ENCODE peak calls at places on chromosome 7, in ten cellular contexts. E is Peyer's patch, L is foreskin keratinocyte, K is GM23338, F is epithelial cell of esophagus, V is cardiac fibroblast, Q is activated B cell treated with CpG ODN at 0.5 μM for 24 hours, R is right lobe of liver, J is cardiac muscle cell, O is lower lobe of right lung. X is an unnamed sample.
A peak's percentile ranks its signal among the peaks of the same experiment; 100 is the strongest.

GRCh38 chr7:122306320-122307227 is 2.0 kb upstream of the FEZF1 start:
- DNase-seq in E (no peak), L (no peak), K (peak; percentile 94), F (no peak), V (no peak), Q (no peak), R (no peak), J (no peak), O (no peak), X (no peak)

GRCh38 chr7:18593602-18594279 is 98.2 kb downstream of the HDAC9 start:
- DNase-seq in E (no peak), L (no peak), K (no peak), F (no peak), V (no peak), Q (no peak), R (no peak), J (no peak), O (no peak), X (no peak)

GRCh38 chr7:134599371-134599770 is 47.3 kb upstream of the BPGM start:
- DNase-seq in E (no peak), L (no peak), K (peak; percentile 40), F (no peak), V (no peak), Q (no peak), R (no peak), J (peak; percentile 28), O (no peak), X (no peak)

GRCh38 chr7:30941582-30942310 is 22.0 kb upstream of the GHRHR start:
- DNase-seq in E (no peak), L (no peak), K (no peak), F (no peak), V (no peak), Q (no peak), R (no peak), J (no peak), O (no peak), X (no peak)

GRCh38 chr7:28272461-28272877 is 91.9 kb upstream of the JAZF1 start:
- DNase-seq in E (peak; percentile 46), L (no peak), K (peak; percentile 87), F (peak; percentile 24), V (peak; percentile 62), Q (peak; percentile 30), R (peak; percentile 55), J (peak; percentile 71), O (peak; percentile 46), X (no peak)

GRCh38 chr7:102425639-102426267 is 7.6 kb upstream of the ORAI2 start:
- DNase-seq in E (peak; percentile 57), L (no peak), K (no peak), F (no peak), V (no peak), Q (peak; percentile 81), R (peak; percentile 84), J (no peak), O (peak; percentile 84), X (no peak)

GRCh38 chr7:51078653-51079052 is 238.0 kb downstream of the COBL start:
- DNase-seq in E (no peak), L (no peak), K (no peak), F (no peak), V (no peak), Q (no peak), R (no peak), J (no peak), O (no peak), X (no peak)

GRCh38 chr7:6271091-6271658 is 1.2 kb downstream of the CYTH3 start:
- DNase-seq in E (peak; percentile 63), L (peak; percentile 49), K (peak; percentile 35), F (peak; percentile 70), V (peak; percentile 69), Q (peak; percentile 21), R (no peak), J (peak; percentile 45), O (peak; percentile 68), X (no peak)

GRCh38 chr7:86600506-86601290 is 43.0 kb upstream of the GRM3 start:
- DNase-seq in E (no peak), L (no peak), K (peak; percentile 30), F (no peak), V (no peak), Q (no peak), R (no peak), J (no peak), O (no peak), X (no peak)

GRCh38 chr7:13279854-13280435 is 592.5 kb downstream of the ARL4A start:
- DNase-seq in E (no peak), L (no peak), K (peak; percentile 70), F (peak; percentile 33), V (peak; percentile 46), Q (no peak), R (no peak), J (peak; percentile 45), O (no peak), X (no peak)

DNA sequence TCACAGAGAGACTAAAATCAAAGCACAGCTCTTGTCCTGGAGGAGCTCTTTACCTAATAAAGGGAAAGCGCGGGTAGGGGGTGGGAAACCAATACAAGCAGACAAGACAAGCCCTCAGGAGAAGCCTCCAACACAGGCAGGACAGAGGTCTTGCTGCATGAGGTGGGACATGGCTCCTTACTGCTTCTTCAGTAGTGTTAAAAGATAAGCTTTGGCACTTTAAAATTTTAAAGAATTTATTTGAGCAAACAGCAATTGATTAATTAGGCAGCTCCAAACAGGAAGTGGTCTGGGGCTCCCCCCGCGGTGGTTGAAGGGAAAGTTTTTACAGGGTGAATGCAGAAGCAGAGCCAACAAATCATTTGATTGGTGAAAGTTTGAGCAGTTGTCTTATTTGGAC is 50.3 kb upstream of the MACC1 start:
- DNase-seq in E (no peak), L (no peak), K (peak; percentile 59), F (no peak), V (no peak), Q (peak; percentile 21), R (no peak), J (no peak), O (no peak), X (no peak)
- TF ChIP-seq CTCF in E (no peak), L (peak; percentile 13), K (peak; percentile 26), F (no peak), V (no peak), Q (no peak), R (no peak), J (no peak), O (no peak), X (peak; percentile 10)

DNA sequence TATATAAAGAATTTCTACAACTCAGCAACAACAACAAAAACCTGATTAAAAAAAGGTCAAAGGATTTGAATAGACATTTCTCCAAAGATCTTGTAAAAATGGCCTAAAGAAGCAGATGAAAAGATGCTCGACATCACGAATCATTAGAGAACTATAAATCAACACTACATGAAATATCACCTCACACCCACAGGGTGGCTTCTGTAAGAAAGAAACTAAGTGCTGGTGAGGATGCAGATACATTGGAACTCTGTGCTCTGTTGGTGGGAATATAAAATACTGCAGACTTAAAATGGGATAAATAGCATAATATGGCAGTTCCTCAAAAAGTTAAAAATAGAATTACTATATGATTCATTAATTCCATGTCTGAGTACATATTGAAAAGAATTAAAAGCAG is 38.3 kb upstream of the CDCA7L start:
- DNase-seq in E (no peak), L (no peak), K (no peak), F (no peak), V (no peak), Q (no peak), R (no peak), J (no peak), O (no peak), X (no peak)
- TF ChIP-seq CTCF in E (no peak), L (peak; percentile 30), K (no peak), F (peak; percentile 21), V (no peak), Q (no peak), R (no peak), J (no peak), O (no peak), X (no peak)

GRCh38 chr7:1555046-1555812 is 776 bp downstream of the TMEM184A start:
- DNase-seq in E (peak; percentile 91), L (peak; percentile 78), K (peak; percentile 60), F (peak; percentile 83), V (peak; percentile 81), Q (no peak), R (peak; percentile 84), J (peak; percentile 83), O (no peak), X (no peak)
- TF ChIP-seq CTCF in E (peak; percentile 33), L (peak; percentile 11), K (no peak), F (no peak), V (no peak), Q (no peak), R (no peak), J (no peak), O (no peak), X (no peak)

GRCh38 chr7:66502230-66503035 is 126.2 kb upstream of the KCTD7 start:
- DNase-seq in E (no peak), L (no peak), K (no peak), F (no peak), V (no peak), Q (no peak), R (no peak), J (no peak), O (no peak), X (no peak)
- TF ChIP-seq CTCF in E (no peak), L (no peak), K (no peak), F (no peak), V (peak; percentile 26), Q (no peak), R (no peak), J (peak; percentile 9), O (no peak), X (peak; percentile 21)

GRCh38 chr7:139321071-139321745 is 19.9 kb upstream of the FMC1 start:
- DNase-seq in E (no peak), L (peak; percentile 22), K (peak; percentile 75), F (peak; percentile 51), V (peak; percentile 51), Q (no peak), R (no peak), J (peak; percentile 46), O (no peak), X (no peak)
- TF ChIP-seq CTCF in E (peak; percentile 21), L (peak; percentile 64), K (peak; percentile 72), F (peak; percentile 66), V (peak; percentile 48), Q (no peak), R (peak; percentile 15), J (peak; percentile 46), O (no peak), X (peak; percentile 35)

GRCh38 chr7:22587322-22587721 is 87.3 kb upstream of the STEAP1B start:
- DNase-seq in E (no peak), L (no peak), K (no peak), F (peak; percentile 62), V (peak; percentile 71), Q (no peak), R (no peak), J (peak; percentile 77), O (no peak), X (no peak)
- TF ChIP-seq CTCF in E (no peak), L (no peak), K (no peak), F (no peak), V (no peak), Q (no peak), R (no peak), J (no peak), O (no peak), X (no peak)